ENCODE peak calls at places on chromosome 12, in six cellular contexts. One of them, this sample, is unnamed. For H3K4me1, the result is how much of the 10 kb centered on the place peaks cover.

GRCh38 chr12:111444314-111444705 is 38.6 kb downstream of the SH2B3 start:
- DNase-seq in cardiac muscle cell: no peak
- DNase-seq in CD8-positive, alpha-beta T cell: no peak
- DNase-seq in thyroid gland: no peak
- DNase-seq in left ventricle myocardium inferior: no peak
- DNase-seq in psoas muscle: no peak
- DNase-seq in this sample: no peak

GRCh38 chr12:104742551-104742961 is 215.5 kb downstream of the SLC41A2 start:
- DNase-seq in cardiac muscle cell: no peak
- DNase-seq in CD8-positive, alpha-beta T cell: no peak
- DNase-seq in thyroid gland: peak
- DNase-seq in left ventricle myocardium inferior: no peak
- DNase-seq in psoas muscle: no peak
- DNase-seq in this sample: no peak

GRCh38 chr12:75378354-75378753 is 12.5 kb upstream of the GLIPR1L2 start:
- DNase-seq in cardiac muscle cell: peak
- DNase-seq in CD8-positive, alpha-beta T cell: no peak
- DNase-seq in thyroid gland: no peak
- DNase-seq in left ventricle myocardium inferior: no peak
- DNase-seq in psoas muscle: no peak
- DNase-seq in this sample: no peak

GRCh38 chr12:80769553-80770140 is 52.9 kb downstream of the MYF5 start:
- DNase-seq in cardiac muscle cell: no peak
- DNase-seq in CD8-positive, alpha-beta T cell: no peak
- DNase-seq in thyroid gland: no peak
- DNase-seq in left ventricle myocardium inferior: no peak
- DNase-seq in psoas muscle: no peak
- DNase-seq in this sample: no peak

GRCh38 chr12:21941522-21942376 is 523 bp upstream of the ABCC9 start:
- DNase-seq in cardiac muscle cell: peak
- DNase-seq in CD8-positive, alpha-beta T cell: no peak
- DNase-seq in thyroid gland: peak
- DNase-seq in left ventricle myocardium inferior: peak
- DNase-seq in psoas muscle: peak
- DNase-seq in this sample: peak

GRCh38 chr12:16324300-16324699 is 23.1 kb upstream of the MGST1 start:
- DNase-seq in cardiac muscle cell: no peak
- DNase-seq in CD8-positive, alpha-beta T cell: no peak
- DNase-seq in thyroid gland: no peak
- DNase-seq in left ventricle myocardium inferior: no peak
- DNase-seq in psoas muscle: no peak
- DNase-seq in this sample: no peak

GRCh38 chr12:3463927-3464326 is 27.1 kb upstream of the PRMT8 start:
- DNase-seq in cardiac muscle cell: no peak
- DNase-seq in CD8-positive, alpha-beta T cell: no peak
- DNase-seq in thyroid gland: no peak
- DNase-seq in left ventricle myocardium inferior: no peak
- DNase-seq in psoas muscle: no peak
- DNase-seq in this sample: no peak

GRCh38 chr12:2344476-2344875 is 291.7 kb downstream of the CACNA1C start:
- DNase-seq in cardiac muscle cell: no peak
- DNase-seq in CD8-positive, alpha-beta T cell: no peak
- DNase-seq in thyroid gland: no peak
- DNase-seq in left ventricle myocardium inferior: no peak
- DNase-seq in psoas muscle: no peak
- DNase-seq in this sample: no peak

GRCh38 chr12:121005346-121005815 is 10.9 kb downstream of the C12orf43 start:
- DNase-seq in cardiac muscle cell: peak
- DNase-seq in CD8-positive, alpha-beta T cell: no peak
- DNase-seq in thyroid gland: no peak
- DNase-seq in left ventricle myocardium inferior: no peak
- DNase-seq in psoas muscle: no peak
- DNase-seq in this sample: no peak

GRCh38 chr12:50110762-50111416 is 1.1 kb upstream of the COX14 start:
- DNase-seq in cardiac muscle cell: no peak
- DNase-seq in CD8-positive, alpha-beta T cell: peak
- DNase-seq in thyroid gland: peak
- DNase-seq in left ventricle myocardium inferior: peak
- DNase-seq in psoas muscle: peak
- DNase-seq in this sample: peak

GRCh38 chr12:83841620-83842019 is 1071.0 kb downstream of the SLC6A15 start:
- DNase-seq in cardiac muscle cell: no peak
- DNase-seq in CD8-positive, alpha-beta T cell: no peak
- DNase-seq in thyroid gland: no peak
- DNase-seq in left ventricle myocardium inferior: no peak
- DNase-seq in psoas muscle: no peak
- DNase-seq in this sample: no peak

GRCh38 chr12:71032933-71033332 is 112.4 kb upstream of the PTPRR start:
- DNase-seq in cardiac muscle cell: no peak
- DNase-seq in CD8-positive, alpha-beta T cell: no peak
- DNase-seq in thyroid gland: no peak
- DNase-seq in left ventricle myocardium inferior: no peak
- DNase-seq in psoas muscle: no peak
- DNase-seq in this sample: no peak

GRCh38 chr12:30169839-30170591 is 386.3 kb upstream of the TMTC1 start:
- DNase-seq in cardiac muscle cell: no peak
- DNase-seq in CD8-positive, alpha-beta T cell: no peak
- DNase-seq in thyroid gland: no peak
- DNase-seq in left ventricle myocardium inferior: no peak
- DNase-seq in psoas muscle: no peak
- DNase-seq in this sample: no peak

GRCh38 chr12:48263617-48264016 is 60.5 kb upstream of the OR10AD1 start:
- DNase-seq in cardiac muscle cell: no peak
- DNase-seq in CD8-positive, alpha-beta T cell: no peak
- DNase-seq in thyroid gland: no peak
- DNase-seq in left ventricle myocardium inferior: no peak
- DNase-seq in psoas muscle: no peak
- DNase-seq in this sample: no peak

GRCh38 chr12:68118096-68118755 is 41.3 kb downstream of the IFNG start:
- DNase-seq in cardiac muscle cell: no peak
- DNase-seq in CD8-positive, alpha-beta T cell: no peak
- DNase-seq in thyroid gland: no peak
- DNase-seq in left ventricle myocardium inferior: no peak
- DNase-seq in psoas muscle: no peak
- DNase-seq in this sample: no peak

GRCh38 chr12:68109001-68109400 is 50.5 kb downstream of the IFNG start:
- DNase-seq in cardiac muscle cell: no peak
- DNase-seq in CD8-positive, alpha-beta T cell: no peak
- DNase-seq in thyroid gland: no peak
- DNase-seq in left ventricle myocardium inferior: no peak
- DNase-seq in psoas muscle: no peak
- DNase-seq in this sample: no peak

GRCh38 chr12:68109444-68110217 is 49.9 kb downstream of the IFNG start:
- DNase-seq in cardiac muscle cell: peak
- DNase-seq in CD8-positive, alpha-beta T cell: no peak
- DNase-seq in thyroid gland: no peak
- DNase-seq in left ventricle myocardium inferior: no peak
- DNase-seq in psoas muscle: no peak
- DNase-seq in this sample: no peak

GRCh38 chr12:68111995-68112394 is 47.5 kb downstream of the IFNG start:
- DNase-seq in cardiac muscle cell: no peak
- DNase-seq in CD8-positive, alpha-beta T cell: no peak
- DNase-seq in thyroid gland: no peak
- DNase-seq in left ventricle myocardium inferior: no peak
- DNase-seq in psoas muscle: no peak
- DNase-seq in this sample: no peak

DNA sequence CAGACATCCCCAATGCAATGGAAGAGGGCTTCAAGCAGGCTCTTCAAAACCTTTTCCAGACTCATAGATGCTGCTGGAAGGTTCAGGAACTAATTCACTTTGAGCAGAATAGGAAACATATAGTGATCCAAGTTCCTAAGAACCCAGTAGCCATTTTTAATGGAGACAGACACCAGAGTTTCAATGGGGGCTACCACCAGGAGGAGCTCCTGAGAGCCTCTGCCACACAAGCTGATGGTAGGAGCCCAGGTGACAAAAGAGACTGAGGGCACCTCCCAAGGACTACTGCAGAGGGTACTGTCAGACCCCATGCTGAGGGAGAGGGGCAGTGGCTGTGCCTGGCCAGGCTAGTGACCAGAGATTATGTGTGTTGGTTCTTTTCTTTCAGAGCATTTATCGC is 45.9 kb downstream of the IFNG start:
- DNase-seq in cardiac muscle cell: no peak
- DNase-seq in CD8-positive, alpha-beta T cell: peak
- DNase-seq in thyroid gland: no peak
- DNase-seq in left ventricle myocardium inferior: no peak
- DNase-seq in psoas muscle: no peak
- DNase-seq in this sample: no peak
- TF ChIP-seq CTCF in cardiac muscle cell: peak
- TF ChIP-seq CTCF in CD8-positive, alpha-beta T cell: peak
- TF ChIP-seq CTCF in thyroid gland: no peak
- TF ChIP-seq CTCF in left ventricle myocardium inferior: no peak
- TF ChIP-seq CTCF in psoas muscle: no peak
- TF ChIP-seq CTCF in this sample: no peak

GRCh38 chr12:6532051-6532926 is 2.0 kb upstream of the GAPDH start:
- DNase-seq in cardiac muscle cell: peak
- DNase-seq in CD8-positive, alpha-beta T cell: peak
- DNase-seq in thyroid gland: peak
- DNase-seq in left ventricle myocardium inferior: no peak
- DNase-seq in psoas muscle: peak
- DNase-seq in this sample: no peak

GRCh38 chr12:6533653-6534157 is 612 bp upstream of the GAPDH start:
- DNase-seq in cardiac muscle cell: peak
- DNase-seq in CD8-positive, alpha-beta T cell: no peak
- DNase-seq in thyroid gland: peak
- DNase-seq in left ventricle myocardium inferior: peak
- DNase-seq in psoas muscle: peak
- DNase-seq in this sample: peak

GRCh38 chr12:6534158-6534913 is at the start of gene GAPDH:
- DNase-seq in cardiac muscle cell: peak
- DNase-seq in CD8-positive, alpha-beta T cell: peak
- DNase-seq in thyroid gland: peak
- DNase-seq in left ventricle myocardium inferior: peak
- DNase-seq in psoas muscle: peak
- DNase-seq in this sample: peak

GRCh38 chr12:6534914-6535696 is 788 bp downstream of the GAPDH start:
- DNase-seq in cardiac muscle cell: peak
- DNase-seq in CD8-positive, alpha-beta T cell: peak
- DNase-seq in thyroid gland: peak
- DNase-seq in left ventricle myocardium inferior: peak
- DNase-seq in psoas muscle: peak
- DNase-seq in this sample: peak

GRCh38 chr12:6532927-6533652 is 1.2 kb upstream of the GAPDH start:
- DNase-seq in cardiac muscle cell: peak
- DNase-seq in CD8-positive, alpha-beta T cell: no peak
- DNase-seq in thyroid gland: peak
- DNase-seq in left ventricle myocardium inferior: peak
- DNase-seq in psoas muscle: peak
- DNase-seq in this sample: no peak
- H3K4me1 ChIP-seq in cardiac muscle cell: under half
- H3K4me1 ChIP-seq in CD8-positive, alpha-beta T cell: under half
- H3K4me1 ChIP-seq in thyroid gland: under half
- H3K4me1 ChIP-seq in left ventricle myocardium inferior: half or more
- H3K4me1 ChIP-seq in psoas muscle: under half
- H3K4me1 ChIP-seq in this sample: under half

GRCh38 chr12:117013726-117014125 is 85.5 kb downstream of the TESC start:
- DNase-seq in cardiac muscle cell: no peak
- DNase-seq in CD8-positive, alpha-beta T cell: no peak
- DNase-seq in thyroid gland: no peak
- DNase-seq in left ventricle myocardium inferior: no peak
- DNase-seq in psoas muscle: no peak
- DNase-seq in this sample: no peak

GRCh38 chr12:117009759-117010158 is 89.5 kb downstream of the TESC start:
- DNase-seq in cardiac muscle cell: no peak
- DNase-seq in CD8-positive, alpha-beta T cell: no peak
- DNase-seq in thyroid gland: no peak
- DNase-seq in left ventricle myocardium inferior: no peak
- DNase-seq in psoas muscle: no peak
- DNase-seq in this sample: no peak

GRCh38 chr12:117012189-117012805 is 86.9 kb downstream of the TESC start:
- DNase-seq in cardiac muscle cell: no peak
- DNase-seq in CD8-positive, alpha-beta T cell: no peak
- DNase-seq in thyroid gland: no peak
- DNase-seq in left ventricle myocardium inferior: no peak
- DNase-seq in psoas muscle: no peak
- DNase-seq in this sample: no peak

GRCh38 chr12:117007618-117008017 is 91.6 kb downstream of the TESC start:
- DNase-seq in cardiac muscle cell: no peak
- DNase-seq in CD8-positive, alpha-beta T cell: no peak
- DNase-seq in thyroid gland: no peak
- DNase-seq in left ventricle myocardium inferior: no peak
- DNase-seq in psoas muscle: no peak
- DNase-seq in this sample: no peak

DNA sequence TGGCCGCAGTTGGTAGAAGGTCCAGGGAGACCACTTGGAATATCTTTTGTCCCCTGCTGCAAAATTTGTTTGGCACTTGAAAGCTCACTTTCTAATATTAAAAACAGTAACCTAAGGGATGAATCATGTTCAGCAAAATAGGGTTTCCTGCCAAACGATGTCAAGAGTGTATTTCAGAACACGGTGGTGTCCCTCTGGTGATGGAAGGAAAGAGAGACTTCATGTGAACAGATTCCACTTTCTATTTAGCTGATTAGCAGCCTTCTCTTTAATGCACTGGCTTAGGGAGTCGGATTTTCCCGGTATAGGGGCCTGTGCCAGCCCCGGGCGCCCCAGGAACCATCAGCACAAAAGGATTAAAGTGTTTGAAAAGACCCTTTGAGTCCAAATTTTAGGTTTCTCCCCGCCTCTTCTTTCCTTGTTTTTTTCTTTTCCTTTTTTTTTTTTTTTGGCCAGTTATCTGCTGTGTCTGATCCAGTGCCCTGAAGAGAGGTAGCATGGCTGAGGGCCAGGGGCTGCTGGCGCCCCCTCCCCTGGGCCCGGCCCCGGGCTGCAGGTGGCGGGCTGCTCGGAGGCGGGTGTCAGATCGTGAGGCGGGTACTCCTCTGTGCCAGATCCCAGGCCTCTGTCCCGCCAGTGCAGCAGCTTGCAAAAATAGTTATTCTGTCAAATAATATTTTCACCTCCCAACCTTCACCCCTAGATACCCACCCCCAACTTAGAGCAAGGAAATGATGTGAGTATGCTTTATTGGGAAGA is 88.3 kb downstream of the TESC start:
- DNase-seq in cardiac muscle cell: no peak
- DNase-seq in CD8-positive, alpha-beta T cell: no peak
- DNase-seq in thyroid gland: no peak
- DNase-seq in left ventricle myocardium inferior: no peak
- DNase-seq in psoas muscle: no peak
- DNase-seq in this sample: no peak
- TF ChIP-seq CTCF in cardiac muscle cell: no peak
- TF ChIP-seq CTCF in CD8-positive, alpha-beta T cell: no peak
- TF ChIP-seq CTCF in thyroid gland: no peak
- TF ChIP-seq CTCF in left ventricle myocardium inferior: no peak
- TF ChIP-seq CTCF in psoas muscle: no peak
- TF ChIP-seq CTCF in this sample: no peak

GRCh38 chr12:32483499-32483898 is 84.1 kb downstream of the FGD4 start:
- DNase-seq in cardiac muscle cell: no peak
- DNase-seq in CD8-positive, alpha-beta T cell: no peak
- DNase-seq in thyroid gland: no peak
- DNase-seq in left ventricle myocardium inferior: no peak
- DNase-seq in psoas muscle: no peak
- DNase-seq in this sample: no peak
- H3K4me1 ChIP-seq in cardiac muscle cell: under half
- H3K4me1 ChIP-seq in CD8-positive, alpha-beta T cell: under half
- H3K4me1 ChIP-seq in thyroid gland: under half
- H3K4me1 ChIP-seq in left ventricle myocardium inferior: half or more
- H3K4me1 ChIP-seq in psoas muscle: under half
- H3K4me1 ChIP-seq in this sample: under half

This sample was measured in ovary.